ENCODE peak calls at places on chromosomes 6 and 20, in ten cellular contexts. Y, M, I, O, S, F, D, U, X and N are unnamed samples.

GRCh38 chr6:136886110-136886509 is 36.0 kb upstream of the SLC35D3 start:
- DNase-seq in Y (no peak), M (no peak), I (no peak), O (no peak), S (no peak), F (no peak), D (no peak), U (no peak), X (no peak), N (no peak)

GRCh38 chr20:48879609-48880008 is 41.9 kb upstream of the ARFGEF2 start:
- DNase-seq in Y (no peak), M (no peak), I (no peak), O (no peak), S (no peak), F (no peak), D (no peak), U (no peak), X (no peak), N (no peak)

GRCh38 chr6:89351632-89352328 is 742 bp downstream of the UBE2J1 start:
- DNase-seq in Y (peak), M (no peak), I (no peak), O (no peak), S (no peak), F (no peak), D (no peak), U (no peak), X (no peak), N (no peak)

GRCh38 chr6:107108201-107108890 is 7.0 kb downstream of the BEND3 start:
- DNase-seq in Y (no peak), M (no peak), I (no peak), O (peak), S (no peak), F (no peak), D (no peak), U (no peak), X (no peak), N (no peak)

GRCh38 chr20:50537546-50538201 is 27.5 kb downstream of the PTPN1 start:
- DNase-seq in Y (no peak), M (no peak), I (no peak), O (no peak), S (no peak), F (no peak), D (no peak), U (no peak), X (no peak), N (no peak)

GRCh38 chr20:38842017-38842416 is 36.5 kb downstream of the PPP1R16B start:
- DNase-seq in Y (peak), M (no peak), I (no peak), O (no peak), S (no peak), F (no peak), D (no peak), U (no peak), X (no peak), N (no peak)

GRCh38 chr20:61808497-61808896 is 257.2 kb downstream of the TAF4 start:
- DNase-seq in Y (no peak), M (no peak), I (no peak), O (no peak), S (no peak), F (no peak), D (peak), U (no peak), X (no peak), N (no peak)

GRCh38 chr6:44131880-44132279 is 4.5 kb downstream of the TMEM63B start:
- DNase-seq in Y (no peak), M (no peak), I (no peak), O (peak), S (no peak), F (no peak), D (peak), U (no peak), X (no peak), N (no peak)

GRCh38 chr20:53262294-53262840 is 290.2 kb downstream of the TSHZ2 start:
- DNase-seq in Y (no peak), M (no peak), I (no peak), O (no peak), S (no peak), F (no peak), D (no peak), U (no peak), X (no peak), N (no peak)

GRCh38 chr20:24983896-24984295 is 8.7 kb downstream of the APMAP start:
- DNase-seq in Y (no peak), M (no peak), I (no peak), O (peak), S (no peak), F (no peak), D (no peak), U (no peak), X (no peak), N (no peak)

GRCh38 chr6:23823421-23823820 is 302.6 kb upstream of the NRSN1 start:
- DNase-seq in Y (no peak), M (no peak), I (no peak), O (no peak), S (no peak), F (no peak), D (no peak), U (peak), X (no peak), N (no peak)

GRCh38 chr20:4383966-4384365 is 337.7 kb upstream of the PRND start:
- DNase-seq in Y (no peak), M (no peak), I (no peak), O (no peak), S (no peak), F (no peak), D (no peak), U (no peak), X (no peak), N (no peak)

GRCh38 chr20:17786221-17786718 is 86.5 kb downstream of the BANF2 start:
- DNase-seq in Y (no peak), M (peak), I (peak), O (no peak), S (no peak), F (no peak), D (no peak), U (no peak), X (no peak), N (no peak)

GRCh38 chr20:24990810-24991252 is 1.7 kb downstream of the APMAP start:
- DNase-seq in Y (no peak), M (no peak), I (no peak), O (peak), S (no peak), F (no peak), D (no peak), U (no peak), X (no peak), N (no peak)

GRCh38 chr6:145866449-145867401 is 52.1 kb upstream of the FBXO30 start:
- DNase-seq in Y (peak), M (no peak), I (no peak), O (no peak), S (no peak), F (no peak), D (no peak), U (no peak), X (no peak), N (no peak)

GRCh38 chr20:23146857-23147256 is 60.7 kb upstream of the CD93 start:
- DNase-seq in Y (no peak), M (no peak), I (no peak), O (peak), S (no peak), F (no peak), D (no peak), U (no peak), X (no peak), N (no peak)

GRCh38 chr20:58852559-58853271 is at the start of gene GNAS:
- DNase-seq in Y (peak), M (peak), I (peak), O (peak), S (peak), F (no peak), D (peak), U (peak), X (no peak), N (no peak)